ENCODE peak calls at places on chromosomes 4 and X, in six cellular contexts. U, C, S, N, F and B are unnamed samples.

GRCh38 chrX:10077425-10078188 is 79.2 kb upstream of the CLCN4 start:
- DNase-seq in U (peak; percentile 82), N (peak; percentile 43), S (no peak), F (no peak), C (no peak), B (no peak)

GRCh38 chrX:110836982-110837381 is 41.4 kb upstream of the CHRDL1 start:
- DNase-seq in U (peak; percentile 5), C (no peak), N (no peak), S (no peak), F (no peak), B (no peak)

GRCh38 chrX:70044541-70045245 is 5.0 kb downstream of the AWAT2 start:
- DNase-seq in N (no peak), F (no peak), C (no peak), S (no peak), U (peak; percentile 61), B (no peak)

GRCh38 chr4:118400362-118400761 is 47.6 kb upstream of the PRSS12 start:
- DNase-seq in S (no peak), U (no peak), N (no peak), F (no peak), C (no peak), B (no peak)

GRCh38 chr4:56907009-56907408 is 691 bp upstream of the REST start:
- DNase-seq in C (no peak), N (no peak), S (no peak), U (no peak), F (no peak), B (no peak)

GRCh38 chrX:46831620-46832327 is 5.1 kb upstream of the RP2 start:
- DNase-seq in S (no peak), U (peak; percentile 70), F (no peak), C (no peak), N (peak; percentile 60), B (no peak)

GRCh38 chrX:114798902-114799301 is 215.0 kb downstream of the HTR2C start:
- DNase-seq in F (no peak), N (peak; percentile 2), S (no peak), U (peak; percentile 54), C (no peak), B (no peak)

GRCh38 chr4:184815046-184815877 is 10.5 kb downstream of the ACSL1 start:
- DNase-seq in F (peak; percentile 83), S (no peak), C (peak; percentile 84), N (peak; percentile 80), U (peak; percentile 72), B (peak; percentile 37)

GRCh38 chr4:38385286-38386010 is 278.6 kb upstream of the KLF3 start:
- DNase-seq in C (no peak), N (no peak), S (no peak), F (no peak), U (no peak), B (no peak)

GRCh38 chrX:54920610-54921426 is at the start of gene TRO:
- DNase-seq in C (no peak), U (no peak), S (no peak), F (no peak), N (peak; percentile 4), B (no peak)

GRCh38 chrX:77446029-77446585 is 1.1 kb upstream of the FGF16 start:
- DNase-seq in F (no peak), U (no peak), N (no peak), C (peak; percentile 42), S (no peak), B (peak; percentile 29)

GRCh38 chr4:65167719-65168118 is 502.6 kb downstream of the EPHA5 start:
- DNase-seq in N (no peak), C (no peak), S (no peak), U (no peak), F (no peak), B (no peak)

GRCh38 chr4:8472689-8473197 is 32.2 kb downstream of the TRMT44 start:
- DNase-seq in F (no peak), C (no peak), N (peak; percentile 98), U (peak; percentile 7), S (no peak), B (no peak)

GRCh38 chr4:84497220-84497834 is 1.8 kb downstream of the NKX6-1 start:
- DNase-seq in F (no peak), C (no peak), N (peak; percentile 55), U (no peak), S (no peak), B (no peak)

GRCh38 chrX:111568356-111568755 is 56.9 kb downstream of the SERTM2 start:
- DNase-seq in N (no peak), C (no peak), F (no peak), U (peak; percentile 2), S (no peak), B (no peak)

GRCh38 chrX:49029876-49030275 is 13.3 kb downstream of the TFE3 start:
- DNase-seq in N (no peak), S (no peak), U (peak; percentile 35), F (no peak), C (no peak), B (no peak)

GRCh38 chrX:63424063-63424462 is 72.9 kb upstream of the SPIN4 start:
- DNase-seq in C (no peak), N (no peak), U (peak; percentile 92), S (no peak), F (no peak), B (no peak)

GRCh38 chr4:72701987-72702819 is 133.2 kb upstream of the ADAMTS3 start:
- DNase-seq in C (no peak), N (peak; percentile 76), F (no peak), S (no peak), U (peak; percentile 80), B (no peak)

GRCh38 chrX:24899391-24899790 is 116.4 kb downstream of the ARX start:
- DNase-seq in C (no peak), S (no peak), N (no peak), U (no peak), F (no peak), B (no peak)

GRCh38 chrX:120486786-120487185 is 17.7 kb upstream of the LAMP2 start:
- DNase-seq in N (no peak), F (no peak), C (no peak), S (no peak), U (no peak), B (no peak)

GRCh38 chr4:79598801-79599200 is 190.8 kb upstream of the GK2 start:
- DNase-seq in U (no peak), N (no peak), F (peak; percentile 23), S (no peak), C (no peak), B (no peak)

GRCh38 chrX:69238960-69239231 is 73.6 kb upstream of the PJA1 start:
- DNase-seq in C (no peak), U (no peak), F (no peak), S (no peak), N (no peak), B (no peak)

GRCh38 chr4:99504804-99505502 is 5.9 kb upstream of the C4orf17 start:
- DNase-seq in S (no peak), C (no peak), F (no peak), N (no peak), U (no peak), B (no peak)

GRCh38 chr4:145289403-145290076 is 109.2 kb upstream of the OTUD4 start:
- DNase-seq in S (no peak), N (peak; percentile 64), C (no peak), U (no peak), F (no peak), B (no peak)

GRCh38 chrX:50838820-50839600 is 25.0 kb upstream of the SHROOM4 start:
- DNase-seq in C (no peak), S (no peak), U (peak; percentile 4), F (no peak), N (peak; percentile 61), B (no peak)

GRCh38 chrX:135435139-135435922 is 13.6 kb downstream of the SMIM10L2A start:
- DNase-seq in C (no peak), N (no peak), S (no peak), U (no peak), F (no peak), B (no peak)

GRCh38 chr4:1593038-1593417 is 91.1 kb downstream of the FAM53A start:
- DNase-seq in N (no peak), C (peak; percentile 43), F (no peak), S (no peak), U (no peak), B (no peak)

GRCh38 chr4:69025191-69025998 is 70.9 kb upstream of the UGT2B7 start:
- DNase-seq in C (no peak), F (no peak), N (no peak), S (no peak), U (peak; percentile 49), B (peak; percentile 9)

DNA sequence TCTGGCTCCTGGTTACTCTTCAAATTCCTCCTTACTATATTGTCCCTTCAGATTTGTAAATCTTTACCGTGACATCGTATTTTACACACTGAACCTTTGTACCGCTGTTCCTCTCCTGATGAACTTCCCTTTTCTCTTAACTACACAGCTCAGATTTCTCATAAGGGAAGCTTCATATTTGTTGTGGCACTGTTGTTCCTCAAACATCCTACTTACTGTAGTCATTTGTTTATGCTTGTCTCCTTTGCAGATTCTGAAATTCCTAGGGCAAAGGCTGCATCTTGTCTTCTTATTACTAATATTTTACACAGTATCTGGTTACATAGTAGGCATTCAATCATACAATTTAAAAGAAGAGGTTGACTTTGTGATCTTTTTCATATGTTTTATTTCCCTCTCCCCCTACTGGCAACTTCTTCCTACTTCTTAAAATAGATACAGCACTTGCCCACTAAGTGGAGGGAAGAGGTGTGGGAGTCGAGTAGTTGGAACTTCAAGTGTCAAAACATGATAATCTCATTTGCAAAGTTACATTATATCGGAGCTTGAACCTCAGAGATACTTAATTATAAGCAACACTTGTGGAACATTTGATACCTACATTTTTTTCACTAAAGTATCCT is 50.0 kb downstream of the TET2 start:
- DNase-seq in C (no peak), N (peak; percentile 31), F (no peak), U (peak; percentile 56), S (no peak), B (no peak)
- TF ChIP-seq CTCF in C (peak; percentile 20), N (peak; percentile 40), F (no peak), U (peak; percentile 52), S (no peak), B (peak; percentile 16)

GRCh38 chr4:77415689-77416088 is 189.9 kb upstream of the CXCL13 start:
- DNase-seq in C (no peak), N (no peak), F (no peak), S (no peak), U (no peak), B (no peak)

GRCh38 chr4:77418333-77418732 is 187.3 kb upstream of the CXCL13 start:
- DNase-seq in S (no peak), U (peak; percentile 41), F (no peak), N (no peak), C (no peak), B (no peak)
- TF ChIP-seq CTCF in S (no peak), U (peak; percentile 51), F (no peak), N (peak; percentile 17), C (no peak), B (peak; percentile 9)

GRCh38 chrX:23634181-23634580 is 33.1 kb upstream of the PRDX4 start:
- DNase-seq in U (peak; percentile 47), S (no peak), N (no peak), F (no peak), C (no peak), B (no peak)
- TF ChIP-seq CTCF in U (peak; percentile 58), S (no peak), N (peak; percentile 15), F (no peak), C (no peak), B (peak; percentile 35)

DNA sequence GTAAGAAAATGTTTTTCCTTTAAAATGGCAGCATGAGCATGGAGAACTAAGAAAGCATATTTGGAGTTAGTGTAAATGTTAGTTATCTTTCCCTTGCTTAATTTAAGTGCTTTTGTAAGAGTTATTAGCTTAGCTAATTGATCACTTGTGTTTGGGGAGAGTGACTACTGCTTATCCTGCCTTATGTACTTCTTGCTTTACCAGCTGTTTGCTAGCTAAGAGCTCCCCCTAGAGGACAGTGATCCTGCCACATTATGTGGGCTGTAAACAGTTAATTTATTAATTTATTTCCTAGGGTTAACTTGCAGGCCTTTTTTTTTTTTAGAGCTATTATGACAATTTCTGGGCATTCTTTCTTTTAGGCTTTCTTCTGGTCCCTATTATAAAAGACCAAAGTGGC is 435.8 kb downstream of the MAGEB5 start:
- DNase-seq in F (no peak), C (no peak), U (peak; percentile 26), S (no peak), N (no peak), B (no peak)
- TF ChIP-seq CTCF in F (no peak), C (no peak), U (peak; percentile 52), S (no peak), N (no peak), B (no peak)